ENCODE peak calls at places on chromosomes 3 and 15, in ten cellular contexts. One of them, this sample, is unnamed.

GRCh38 chr15:42155546-42156265 is 730 bp downstream of the PLA2G4F start:
- DNase-seq in NCI-H460: no peak
- DNase-seq in amniotic stem cell: no peak
- DNase-seq in adipocyte: no peak
- DNase-seq in cardiac fibroblast: no peak
- DNase-seq in MV-4-11: no peak
- DNase-seq in fibroblast of pulmonary artery: no peak
- DNase-seq in Right ventricle myocardium superior: no peak
- DNase-seq in T-helper 9 cell: no peak
- DNase-seq in ovary: no peak
- DNase-seq in this sample: no peak

GRCh38 chr15:80072285-80072684 is 12.8 kb downstream of the ZFAND6 start:
- DNase-seq in NCI-H460: peak; percentile 83
- DNase-seq in amniotic stem cell: peak; percentile 81
- DNase-seq in adipocyte: peak; percentile 91
- DNase-seq in cardiac fibroblast: peak; percentile 94
- DNase-seq in MV-4-11: peak; percentile 89
- DNase-seq in fibroblast of pulmonary artery: peak; percentile 95
- DNase-seq in Right ventricle myocardium superior: no peak
- DNase-seq in T-helper 9 cell: no peak
- DNase-seq in ovary: no peak
- DNase-seq in this sample: peak; percentile 17

GRCh38 chr3:63685340-63685739 is 32.9 kb downstream of the SNTN start:
- DNase-seq in NCI-H460: no peak
- DNase-seq in amniotic stem cell: no peak
- DNase-seq in adipocyte: no peak
- DNase-seq in cardiac fibroblast: no peak
- DNase-seq in MV-4-11: peak; percentile 68
- DNase-seq in fibroblast of pulmonary artery: no peak
- DNase-seq in Right ventricle myocardium superior: no peak
- DNase-seq in T-helper 9 cell: no peak
- DNase-seq in ovary: no peak
- DNase-seq in this sample: no peak

GRCh38 chr3:185423178-185423577 is 60.2 kb downstream of the MAP3K13 start:
- DNase-seq in NCI-H460: peak; percentile 33
- DNase-seq in amniotic stem cell: no peak
- DNase-seq in adipocyte: peak; percentile 9
- DNase-seq in cardiac fibroblast: peak; percentile 37
- DNase-seq in MV-4-11: peak; percentile 23
- DNase-seq in fibroblast of pulmonary artery: peak; percentile 16
- DNase-seq in Right ventricle myocardium superior: no peak
- DNase-seq in T-helper 9 cell: no peak
- DNase-seq in ovary: no peak
- DNase-seq in this sample: no peak

GRCh38 chr3:195159819-195160175 is 111.2 kb downstream of the XXYLT1 start:
- DNase-seq in NCI-H460: no peak
- DNase-seq in amniotic stem cell: no peak
- DNase-seq in adipocyte: peak; percentile 13
- DNase-seq in cardiac fibroblast: peak; percentile 46
- DNase-seq in MV-4-11: no peak
- DNase-seq in fibroblast of pulmonary artery: no peak
- DNase-seq in Right ventricle myocardium superior: no peak
- DNase-seq in T-helper 9 cell: no peak
- DNase-seq in ovary: no peak
- DNase-seq in this sample: no peak

GRCh38 chr3:141797167-141797773 is 34.1 kb downstream of the GRK7 start:
- DNase-seq in NCI-H460: no peak
- DNase-seq in amniotic stem cell: no peak
- DNase-seq in adipocyte: no peak
- DNase-seq in cardiac fibroblast: peak; percentile 61
- DNase-seq in MV-4-11: peak; percentile 42
- DNase-seq in fibroblast of pulmonary artery: peak; percentile 67
- DNase-seq in Right ventricle myocardium superior: peak; percentile 83
- DNase-seq in T-helper 9 cell: peak; percentile 19
- DNase-seq in ovary: peak; percentile 35
- DNase-seq in this sample: no peak

GRCh38 chr3:47782538-47783308 is 1.0 kb upstream of the SMARCC1 start:
- DNase-seq in NCI-H460: no peak
- DNase-seq in amniotic stem cell: no peak
- DNase-seq in adipocyte: no peak
- DNase-seq in cardiac fibroblast: no peak
- DNase-seq in MV-4-11: peak; percentile 2
- DNase-seq in fibroblast of pulmonary artery: no peak
- DNase-seq in Right ventricle myocardium superior: no peak
- DNase-seq in T-helper 9 cell: no peak
- DNase-seq in ovary: no peak
- DNase-seq in this sample: no peak

GRCh38 chr15:70519616-70520015 is 243.7 kb downstream of the UACA start:
- DNase-seq in NCI-H460: no peak
- DNase-seq in amniotic stem cell: no peak
- DNase-seq in adipocyte: no peak
- DNase-seq in cardiac fibroblast: no peak
- DNase-seq in MV-4-11: no peak
- DNase-seq in fibroblast of pulmonary artery: no peak
- DNase-seq in Right ventricle myocardium superior: no peak
- DNase-seq in T-helper 9 cell: no peak
- DNase-seq in ovary: no peak
- DNase-seq in this sample: no peak

GRCh38 chr3:106305882-106306445 is 437.2 kb upstream of the CBLB start:
- DNase-seq in NCI-H460: no peak
- DNase-seq in amniotic stem cell: no peak
- DNase-seq in adipocyte: no peak
- DNase-seq in cardiac fibroblast: no peak
- DNase-seq in MV-4-11: no peak
- DNase-seq in fibroblast of pulmonary artery: no peak
- DNase-seq in Right ventricle myocardium superior: no peak
- DNase-seq in T-helper 9 cell: no peak
- DNase-seq in ovary: no peak
- DNase-seq in this sample: no peak

GRCh38 chr3:108391917-108392585 is 95.7 kb downstream of the HHLA2 start:
- DNase-seq in NCI-H460: peak; percentile 56
- DNase-seq in amniotic stem cell: no peak
- DNase-seq in adipocyte: peak; percentile 46
- DNase-seq in cardiac fibroblast: peak; percentile 50
- DNase-seq in MV-4-11: peak; percentile 15
- DNase-seq in fibroblast of pulmonary artery: peak; percentile 54
- DNase-seq in Right ventricle myocardium superior: no peak
- DNase-seq in T-helper 9 cell: no peak
- DNase-seq in ovary: no peak
- DNase-seq in this sample: no peak

GRCh38 chr3:57604971-57605370 is 7.8 kb upstream of the ARF4 start:
- DNase-seq in NCI-H460: no peak
- DNase-seq in amniotic stem cell: no peak
- DNase-seq in adipocyte: no peak
- DNase-seq in cardiac fibroblast: no peak
- DNase-seq in MV-4-11: no peak
- DNase-seq in fibroblast of pulmonary artery: no peak
- DNase-seq in Right ventricle myocardium superior: no peak
- DNase-seq in T-helper 9 cell: no peak
- DNase-seq in ovary: no peak
- DNase-seq in this sample: no peak

GRCh38 chr15:95869920-95870319 is 460.6 kb upstream of the NR2F2 start:
- DNase-seq in NCI-H460: no peak
- DNase-seq in amniotic stem cell: no peak
- DNase-seq in adipocyte: no peak
- DNase-seq in cardiac fibroblast: no peak
- DNase-seq in MV-4-11: no peak
- DNase-seq in fibroblast of pulmonary artery: no peak
- DNase-seq in Right ventricle myocardium superior: no peak
- DNase-seq in T-helper 9 cell: no peak
- DNase-seq in ovary: no peak
- DNase-seq in this sample: no peak